ENCODE peak calls at places on chromosome 14, in six cellular contexts. S is hypothalamus, Z is RCC 7860, V is MCF 10A, P is T-cell, T is Right ventricle myocardium superior. G is an unnamed sample.

GRCh38 chr14:50520947-50521815 is 11.2 kb downstream of the MAP4K5 start:
- DNase-seq in T (no peak), V (peak), S (no peak), P (no peak), Z (no peak), G (no peak)

GRCh38 chr14:92898732-92899131 is 24.2 kb upstream of the CHGA start:
- DNase-seq in T (no peak), S (no peak), Z (no peak), P (no peak), V (no peak), G (no peak)

GRCh38 chr14:70808023-70808401 is 1.3 kb downstream of the MAP3K9 start:
- DNase-seq in V (peak), T (no peak), S (no peak), Z (peak), P (peak), G (peak)

GRCh38 chr14:65940056-65940735 is 527.7 kb downstream of the FUT8 start:
- DNase-seq in V (peak), T (no peak), Z (no peak), S (no peak), P (no peak), G (no peak)

GRCh38 chr14:21066882-21067502 is 3.1 kb upstream of the ARHGEF40 start:
- DNase-seq in T (no peak), P (no peak), Z (no peak), V (peak), S (no peak), G (no peak)

GRCh38 chr14:62957562-62957961 is 87.7 kb downstream of the KCNH5 start:
- DNase-seq in S (no peak), P (no peak), T (no peak), Z (peak), V (peak), G (no peak)

GRCh38 chr14:91744068-91744480 is 12.2 kb upstream of the CATSPERB start:
- DNase-seq in Z (no peak), V (peak), S (no peak), T (no peak), P (no peak), G (no peak)

GRCh38 chr14:24297190-24297964 is 2.2 kb downstream of the DHRS1 start:
- DNase-seq in Z (peak), V (peak), T (no peak), P (no peak), S (no peak), G (no peak)

GRCh38 chr14:52220924-52221802 is 46.3 kb upstream of the PTGDR start:
- DNase-seq in T (no peak), S (no peak), Z (no peak), V (no peak), P (no peak), G (no peak)

GRCh38 chr14:22882064-22882463 is 958 bp upstream of the REM2 start:
- DNase-seq in P (no peak), Z (no peak), T (no peak), S (no peak), V (no peak), G (no peak)

GRCh38 chr14:102557434-102558226 is 34.8 kb upstream of the RCOR1 start:
- DNase-seq in Z (no peak), V (peak), S (no peak), T (no peak), P (no peak), G (no peak)

GRCh38 chr14:51283402-51283825 is 43.4 kb downstream of the TMX1 start:
- DNase-seq in P (no peak), V (peak), S (no peak), T (no peak), Z (peak), G (no peak)

GRCh38 chr14:103220982-103221641 is 97.9 kb downstream of the TNFAIP2 start:
- DNase-seq in T (no peak), V (no peak), P (no peak), S (no peak), Z (no peak), G (no peak)

GRCh38 chr14:21868442-21869046 is 194.9 kb upstream of the OR4E1 start:
- DNase-seq in Z (peak), S (no peak), T (no peak), P (peak), V (peak), G (peak)

GRCh38 chr14:71452987-71453386 is 479.2 kb upstream of the RGS6 start:
- DNase-seq in V (no peak), S (no peak), P (no peak), Z (no peak), T (no peak), G (no peak)

GRCh38 chr14:78227466-78228077 is 57.4 kb downstream of the NRXN3 start:
- DNase-seq in P (no peak), V (peak), S (no peak), T (no peak), Z (no peak), G (no peak)

GRCh38 chr14:23186913-23187654 is 3.6 kb upstream of the SLC7A8 start:
- DNase-seq in P (no peak), T (no peak), Z (peak), V (peak), S (no peak), G (no peak)

GRCh38 chr14:91354221-91354916 is 63.3 kb downstream of the CCDC88C start:
- DNase-seq in V (no peak), T (no peak), Z (no peak), P (no peak), S (no peak), G (no peak)

GRCh38 chr14:105154476-105154871 is 14.1 kb downstream of the JAG2 start:
- DNase-seq in P (no peak), T (no peak), S (no peak), Z (no peak), V (no peak), G (no peak)

GRCh38 chr14:35814371-35815005 is 5.4 kb upstream of the RALGAPA1 start:
- DNase-seq in T (no peak), S (no peak), Z (no peak), P (peak), V (peak), G (peak)

GRCh38 chr14:68863610-68864300 is 70.9 kb upstream of the ZFP36L1 start:
- DNase-seq in V (no peak), Z (no peak), T (no peak), P (no peak), S (no peak), G (no peak)

GRCh38 chr14:21498540-21499526 is 12.3 kb downstream of the METTL3 start:
- DNase-seq in S (no peak), Z (no peak), T (no peak), V (peak), P (peak), G (no peak)

GRCh38 chr14:71498151-71498734 is 434.0 kb upstream of the RGS6 start:
- DNase-seq in T (no peak), P (no peak), Z (no peak), S (no peak), V (no peak), G (no peak)

GRCh38 chr14:31159682-31160296 is 47.8 kb downstream of the HECTD1 start:
- DNase-seq in Z (no peak), T (no peak), P (no peak), S (no peak), V (peak), G (no peak)

GRCh38 chr14:43587183-43587582 is 919.9 kb downstream of the FSCB start:
- DNase-seq in P (no peak), T (no peak), V (no peak), Z (no peak), S (no peak), G (no peak)

GRCh38 chr14:35268946-35269345 is 23.2 kb upstream of the PSMA6 start:
- DNase-seq in S (no peak), V (no peak), Z (no peak), P (no peak), T (no peak), G (no peak)

GRCh38 chr14:63039800-63040380 is 5.4 kb downstream of the KCNH5 start:
- DNase-seq in P (no peak), T (no peak), V (peak), Z (no peak), S (no peak), G (no peak)

GRCh38 chr14:71856199-71856919 is 75.9 kb upstream of the RGS6 start:
- DNase-seq in V (peak), P (no peak), T (no peak), S (no peak), Z (no peak), G (no peak)

GRCh38 chr14:76937181-76938091 is 91.1 kb downstream of the IRF2BPL start:
- DNase-seq in Z (no peak), T (peak), V (no peak), P (no peak), S (no peak), G (no peak)

GRCh38 chr14:50320279-50320678 is 8.2 kb downstream of the DMAC2L start:
- DNase-seq in Z (no peak), S (no peak), P (no peak), T (no peak), V (no peak), G (no peak)

GRCh38 chr14:34363733-34364134 is 98.3 kb downstream of the SPTSSA start:
- DNase-seq in P (no peak), S (no peak), T (no peak), V (no peak), Z (no peak), G (no peak)

GRCh38 chr14:49659526-49660455 is 24.7 kb upstream of the DNAAF2 start:
- DNase-seq in P (no peak), Z (no peak), S (no peak), V (peak), T (no peak), G (no peak)

GRCh38 chr14:105142651-105143450 is 25.7 kb downstream of the JAG2 start:
- DNase-seq in Z (no peak), T (no peak), P (no peak), V (no peak), S (no peak), G (no peak)

GRCh38 chr14:20679907-20680306 is 4.5 kb upstream of the RNASE4 start:
- DNase-seq in P (no peak), S (no peak), Z (no peak), V (peak), T (no peak), G (no peak)

GRCh38 chr14:100902792-100903191 is 730 bp downstream of the RTL1 start:
- DNase-seq in V (no peak), S (no peak), Z (no peak), P (no peak), T (peak), G (no peak)

GRCh38 chr14:91317381-91318313 is 73.1 kb upstream of the GPR68 start:
- DNase-seq in P (peak), S (no peak), Z (no peak), V (peak), T (peak), G (peak)

GRCh38 chr14:102693006-102693755 is 84.1 kb upstream of the TRAF3 start:
- DNase-seq in T (no peak), S (no peak), Z (no peak), V (no peak), P (no peak), G (no peak)

GRCh38 chr14:100885196-100886030 is 18.1 kb downstream of the RTL1 start:
- DNase-seq in V (no peak), Z (no peak), S (no peak), T (peak), P (no peak), G (no peak)